ENCODE peak calls at places on chromosomes 7 and 10, in seven cellular contexts. D, F, T, Q, S, W and C are unnamed samples.

GRCh38 chr7:17101207-17101696 is 197.2 kb upstream of the AHR start:
- DNase-seq in D (no peak), F (no peak), T (no peak), Q (no peak), S (no peak), W (no peak), C (no peak)

GRCh38 chr10:69715156-69715898 is 85.3 kb downstream of the FAM241B start:
- DNase-seq in D (no peak), F (peak), T (no peak), Q (no peak), S (no peak), W (peak), C (no peak)

GRCh38 chr10:84352251-84352842 is 24.0 kb downstream of the CCSER2 start:
- DNase-seq in D (no peak), F (peak), T (peak), Q (no peak), S (peak), W (peak), C (peak)

GRCh38 chr7:141362580-141363435 is 188.4 kb upstream of the AGK start:
- DNase-seq in D (no peak), F (peak), T (no peak), Q (no peak), S (no peak), W (peak), C (no peak)

GRCh38 chr7:10121641-10122040 is 852.0 kb upstream of the PHF14 start:
- DNase-seq in D (no peak), F (no peak), T (no peak), Q (no peak), S (no peak), W (no peak), C (peak)

GRCh38 chr7:55569797-55570196 is 2.5 kb downstream of the VOPP1 start:
- DNase-seq in D (no peak), F (no peak), T (no peak), Q (no peak), S (no peak), W (no peak), C (no peak)

GRCh38 chr7:128105228-128106022 is 74.2 kb upstream of the LRRC4 start:
- DNase-seq in D (no peak), F (no peak), T (no peak), Q (no peak), S (no peak), W (no peak), C (no peak)

GRCh38 chr10:88033793-88034192 is 170.4 kb downstream of the PTEN start:
- DNase-seq in D (no peak), F (no peak), T (peak), Q (no peak), S (no peak), W (no peak), C (no peak)

GRCh38 chr7:23121175-23121574 is 15.6 kb downstream of the KLHL7 start:
- DNase-seq in D (no peak), F (no peak), T (no peak), Q (no peak), S (no peak), W (no peak), C (no peak)

GRCh38 chr7:34830390-34830789 is 172.4 kb downstream of the NPSR1 start:
- DNase-seq in D (no peak), F (no peak), T (no peak), Q (no peak), S (no peak), W (no peak), C (no peak)

GRCh38 chr7:33836797-33837355 is 68.5 kb upstream of the BMPER start:
- DNase-seq in D (no peak), F (no peak), T (no peak), Q (no peak), S (no peak), W (peak), C (no peak)

GRCh38 chr7:130154501-130155317 is 50.5 kb downstream of the TMEM209 start:
- DNase-seq in D (no peak), F (no peak), T (peak), Q (no peak), S (no peak), W (no peak), C (peak)

GRCh38 chr7:8389898-8390642 is 43.3 kb upstream of the NXPH1 start:
- DNase-seq in D (peak), F (no peak), T (peak), Q (no peak), S (no peak), W (no peak), C (peak)

GRCh38 chr7:1850111-1850975 is 180.3 kb downstream of the ELFN1 start:
- DNase-seq in D (no peak), F (no peak), T (no peak), Q (no peak), S (no peak), W (no peak), C (no peak)

GRCh38 chr7:37372750-37373149 is 75.9 kb downstream of the ELMO1 start:
- DNase-seq in D (no peak), F (no peak), T (no peak), Q (no peak), S (no peak), W (no peak), C (no peak)

GRCh38 chr7:86939197-86939814 is 120.1 kb downstream of the ELAPOR2 start:
- DNase-seq in D (peak), F (peak), T (peak), Q (peak), S (no peak), W (peak), C (peak)

GRCh38 chr7:155947051-155947450 is 134.8 kb upstream of the SHH start:
- DNase-seq in D (no peak), F (peak), T (no peak), Q (no peak), S (no peak), W (peak), C (no peak)

GRCh38 chr7:3042301-3042700 is 1.4 kb downstream of the CARD11 start:
- DNase-seq in D (no peak), F (no peak), T (no peak), Q (no peak), S (no peak), W (no peak), C (no peak)